ENCODE peak calls at places on chromosomes 16 and 17, in ten cellular contexts. One of them, this sample, is unnamed.

GRCh38 chr17:51734976-51735375 is 423.5 kb downstream of the CA10 start:
- DNase-seq in activated T-cell treated with anti-CD3 and anti-CD28 coated beads for 1 hour: no peak
- DNase-seq in C1 segment of cervical spinal cord: no peak
- DNase-seq in astrocyte of the spinal cord: no peak
- DNase-seq in GM06990: no peak
- DNase-seq in iris pigment epithelial cell: no peak
- DNase-seq in skeletal muscle cell: no peak
- DNase-seq in fibroblast of lung: no peak
- DNase-seq in Kasumi-1: no peak
- DNase-seq in sigmoid colon: no peak
- DNase-seq in this sample: no peak

GRCh38 chr16:19876501-19877059 is 8.1 kb downstream of the GPRC5B start:
- DNase-seq in iris pigment epithelial cell: no peak
- DNase-seq in skeletal muscle cell: no peak
- DNase-seq in GM06990: no peak
- DNase-seq in C1 segment of cervical spinal cord: no peak
- DNase-seq in sigmoid colon: no peak
- DNase-seq in fibroblast of lung: no peak
- DNase-seq in astrocyte of the spinal cord: no peak
- DNase-seq in activated T-cell treated with anti-CD3 and anti-CD28 coated beads for 1 hour: no peak
- DNase-seq in Kasumi-1: no peak
- DNase-seq in this sample: no peak

GRCh38 chr16:57795431-57795878 is 6.8 kb downstream of the KIFC3 start:
- DNase-seq in activated T-cell treated with anti-CD3 and anti-CD28 coated beads for 1 hour: no peak
- DNase-seq in iris pigment epithelial cell: peak
- DNase-seq in Kasumi-1: peak
- DNase-seq in C1 segment of cervical spinal cord: no peak
- DNase-seq in fibroblast of lung: peak
- DNase-seq in astrocyte of the spinal cord: peak
- DNase-seq in sigmoid colon: peak
- DNase-seq in skeletal muscle cell: no peak
- DNase-seq in GM06990: no peak
- DNase-seq in this sample: no peak

GRCh38 chr16:1926223-1926718 is 8.1 kb upstream of the HS3ST6 start:
- DNase-seq in Kasumi-1: no peak
- DNase-seq in fibroblast of lung: no peak
- DNase-seq in C1 segment of cervical spinal cord: no peak
- DNase-seq in astrocyte of the spinal cord: no peak
- DNase-seq in skeletal muscle cell: no peak
- DNase-seq in sigmoid colon: no peak
- DNase-seq in activated T-cell treated with anti-CD3 and anti-CD28 coated beads for 1 hour: no peak
- DNase-seq in iris pigment epithelial cell: no peak
- DNase-seq in GM06990: no peak
- DNase-seq in this sample: no peak

GRCh38 chr17:42408076-42408475 is 15.0 kb downstream of the CAVIN1 start:
- DNase-seq in sigmoid colon: no peak
- DNase-seq in astrocyte of the spinal cord: no peak
- DNase-seq in iris pigment epithelial cell: no peak
- DNase-seq in Kasumi-1: no peak
- DNase-seq in activated T-cell treated with anti-CD3 and anti-CD28 coated beads for 1 hour: no peak
- DNase-seq in GM06990: no peak
- DNase-seq in fibroblast of lung: no peak
- DNase-seq in C1 segment of cervical spinal cord: no peak
- DNase-seq in skeletal muscle cell: no peak
- DNase-seq in this sample: no peak

GRCh38 chr17:5762191-5762590 is 177.9 kb upstream of the NLRP1 start:
- DNase-seq in astrocyte of the spinal cord: peak
- DNase-seq in Kasumi-1: no peak
- DNase-seq in fibroblast of lung: no peak
- DNase-seq in activated T-cell treated with anti-CD3 and anti-CD28 coated beads for 1 hour: no peak
- DNase-seq in GM06990: no peak
- DNase-seq in skeletal muscle cell: no peak
- DNase-seq in iris pigment epithelial cell: peak
- DNase-seq in C1 segment of cervical spinal cord: no peak
- DNase-seq in sigmoid colon: no peak
- DNase-seq in this sample: no peak

GRCh38 chr16:85307552-85308364 is 195.5 kb upstream of the CIBAR2 start:
- DNase-seq in GM06990: no peak
- DNase-seq in sigmoid colon: no peak
- DNase-seq in C1 segment of cervical spinal cord: no peak
- DNase-seq in fibroblast of lung: no peak
- DNase-seq in skeletal muscle cell: no peak
- DNase-seq in astrocyte of the spinal cord: no peak
- DNase-seq in Kasumi-1: no peak
- DNase-seq in iris pigment epithelial cell: no peak
- DNase-seq in activated T-cell treated with anti-CD3 and anti-CD28 coated beads for 1 hour: no peak
- DNase-seq in this sample: no peak

GRCh38 chr16:79253100-79253631 is 347.4 kb downstream of the MAF start:
- DNase-seq in C1 segment of cervical spinal cord: no peak
- DNase-seq in activated T-cell treated with anti-CD3 and anti-CD28 coated beads for 1 hour: no peak
- DNase-seq in astrocyte of the spinal cord: no peak
- DNase-seq in fibroblast of lung: no peak
- DNase-seq in iris pigment epithelial cell: no peak
- DNase-seq in sigmoid colon: no peak
- DNase-seq in skeletal muscle cell: no peak
- DNase-seq in GM06990: no peak
- DNase-seq in Kasumi-1: no peak
- DNase-seq in this sample: no peak

GRCh38 chr16:1613240-1613639 is 1.1 kb downstream of the CRAMP1 start:
- DNase-seq in iris pigment epithelial cell: peak
- DNase-seq in fibroblast of lung: no peak
- DNase-seq in skeletal muscle cell: no peak
- DNase-seq in astrocyte of the spinal cord: no peak
- DNase-seq in C1 segment of cervical spinal cord: no peak
- DNase-seq in GM06990: no peak
- DNase-seq in Kasumi-1: no peak
- DNase-seq in sigmoid colon: no peak
- DNase-seq in activated T-cell treated with anti-CD3 and anti-CD28 coated beads for 1 hour: no peak
- DNase-seq in this sample: no peak

GRCh38 chr16:83954577-83955016 is 1.6 kb downstream of the OSGIN1 start:
- DNase-seq in iris pigment epithelial cell: peak
- DNase-seq in skeletal muscle cell: no peak
- DNase-seq in sigmoid colon: peak
- DNase-seq in fibroblast of lung: peak
- DNase-seq in Kasumi-1: no peak
- DNase-seq in GM06990: no peak
- DNase-seq in astrocyte of the spinal cord: peak
- DNase-seq in C1 segment of cervical spinal cord: no peak
- DNase-seq in activated T-cell treated with anti-CD3 and anti-CD28 coated beads for 1 hour: no peak
- DNase-seq in this sample: peak

GRCh38 chr17:39147221-39148185 is 3.9 kb downstream of the PLXDC1 start:
- DNase-seq in activated T-cell treated with anti-CD3 and anti-CD28 coated beads for 1 hour: no peak
- DNase-seq in sigmoid colon: no peak
- DNase-seq in C1 segment of cervical spinal cord: no peak
- DNase-seq in Kasumi-1: no peak
- DNase-seq in astrocyte of the spinal cord: no peak
- DNase-seq in iris pigment epithelial cell: no peak
- DNase-seq in skeletal muscle cell: no peak
- DNase-seq in fibroblast of lung: no peak
- DNase-seq in GM06990: no peak
- DNase-seq in this sample: no peak

GRCh38 chr16:56517206-56517605 is 2.6 kb downstream of the BBS2 start:
- DNase-seq in C1 segment of cervical spinal cord: no peak
- DNase-seq in GM06990: no peak
- DNase-seq in iris pigment epithelial cell: no peak
- DNase-seq in sigmoid colon: no peak
- DNase-seq in activated T-cell treated with anti-CD3 and anti-CD28 coated beads for 1 hour: no peak
- DNase-seq in skeletal muscle cell: no peak
- DNase-seq in fibroblast of lung: no peak
- DNase-seq in Kasumi-1: no peak
- DNase-seq in astrocyte of the spinal cord: no peak
- DNase-seq in this sample: no peak

GRCh38 chr16:865026-865425 is 64.5 kb upstream of the GNG13 start:
- DNase-seq in skeletal muscle cell: no peak
- DNase-seq in fibroblast of lung: no peak
- DNase-seq in iris pigment epithelial cell: no peak
- DNase-seq in C1 segment of cervical spinal cord: no peak
- DNase-seq in activated T-cell treated with anti-CD3 and anti-CD28 coated beads for 1 hour: no peak
- DNase-seq in GM06990: no peak
- DNase-seq in sigmoid colon: no peak
- DNase-seq in astrocyte of the spinal cord: no peak
- DNase-seq in Kasumi-1: no peak
- DNase-seq in this sample: no peak

GRCh38 chr16:23991044-23991443 is 155.3 kb downstream of the PRKCB start:
- DNase-seq in C1 segment of cervical spinal cord: no peak
- DNase-seq in astrocyte of the spinal cord: no peak
- DNase-seq in skeletal muscle cell: no peak
- DNase-seq in fibroblast of lung: no peak
- DNase-seq in GM06990: no peak
- DNase-seq in Kasumi-1: no peak
- DNase-seq in activated T-cell treated with anti-CD3 and anti-CD28 coated beads for 1 hour: no peak
- DNase-seq in iris pigment epithelial cell: no peak
- DNase-seq in sigmoid colon: no peak
- DNase-seq in this sample: no peak

GRCh38 chr17:50956750-50957523 is 90.8 kb upstream of the TOB1 start:
- DNase-seq in activated T-cell treated with anti-CD3 and anti-CD28 coated beads for 1 hour: peak
- DNase-seq in sigmoid colon: peak
- DNase-seq in Kasumi-1: peak
- DNase-seq in astrocyte of the spinal cord: peak
- DNase-seq in fibroblast of lung: peak
- DNase-seq in GM06990: no peak
- DNase-seq in skeletal muscle cell: no peak
- DNase-seq in C1 segment of cervical spinal cord: no peak
- DNase-seq in iris pigment epithelial cell: peak
- DNase-seq in this sample: peak

GRCh38 chr16:25198021-25198420 is 18.7 kb upstream of the AQP8 start:
- DNase-seq in activated T-cell treated with anti-CD3 and anti-CD28 coated beads for 1 hour: no peak
- DNase-seq in Kasumi-1: no peak
- DNase-seq in fibroblast of lung: no peak
- DNase-seq in astrocyte of the spinal cord: no peak
- DNase-seq in iris pigment epithelial cell: no peak
- DNase-seq in GM06990: no peak
- DNase-seq in sigmoid colon: no peak
- DNase-seq in C1 segment of cervical spinal cord: no peak
- DNase-seq in skeletal muscle cell: no peak
- DNase-seq in this sample: peak

GRCh38 chr17:56884483-56885144 is 29.2 kb downstream of the TRIM25 start:
- DNase-seq in activated T-cell treated with anti-CD3 and anti-CD28 coated beads for 1 hour: no peak
- DNase-seq in fibroblast of lung: no peak
- DNase-seq in GM06990: no peak
- DNase-seq in astrocyte of the spinal cord: no peak
- DNase-seq in sigmoid colon: no peak
- DNase-seq in iris pigment epithelial cell: no peak
- DNase-seq in Kasumi-1: no peak
- DNase-seq in C1 segment of cervical spinal cord: no peak
- DNase-seq in skeletal muscle cell: no peak
- DNase-seq in this sample: no peak

GRCh38 chr17:59004338-59005111 is 102.2 kb downstream of the TRIM37 start:
- DNase-seq in fibroblast of lung: peak
- DNase-seq in sigmoid colon: no peak
- DNase-seq in activated T-cell treated with anti-CD3 and anti-CD28 coated beads for 1 hour: peak
- DNase-seq in Kasumi-1: peak
- DNase-seq in iris pigment epithelial cell: peak
- DNase-seq in astrocyte of the spinal cord: peak
- DNase-seq in GM06990: no peak
- DNase-seq in C1 segment of cervical spinal cord: no peak
- DNase-seq in skeletal muscle cell: no peak
- DNase-seq in this sample: peak

GRCh38 chr17:37759014-37759637 is 14.3 kb upstream of the HNF1B start:
- DNase-seq in Kasumi-1: no peak
- DNase-seq in sigmoid colon: no peak
- DNase-seq in iris pigment epithelial cell: no peak
- DNase-seq in GM06990: no peak
- DNase-seq in C1 segment of cervical spinal cord: no peak
- DNase-seq in skeletal muscle cell: no peak
- DNase-seq in fibroblast of lung: no peak
- DNase-seq in astrocyte of the spinal cord: no peak
- DNase-seq in activated T-cell treated with anti-CD3 and anti-CD28 coated beads for 1 hour: no peak
- DNase-seq in this sample: no peak

GRCh38 chr16:84115919-84116719 is 623 bp downstream of the MBTPS1 start:
- DNase-seq in Kasumi-1: peak
- DNase-seq in C1 segment of cervical spinal cord: no peak
- DNase-seq in sigmoid colon: no peak
- DNase-seq in iris pigment epithelial cell: peak
- DNase-seq in fibroblast of lung: peak
- DNase-seq in GM06990: no peak
- DNase-seq in astrocyte of the spinal cord: peak
- DNase-seq in activated T-cell treated with anti-CD3 and anti-CD28 coated beads for 1 hour: peak
- DNase-seq in skeletal muscle cell: no peak
- DNase-seq in this sample: peak

GRCh38 chr16:85903576-85903975 is 4.6 kb downstream of the IRF8 start:
- DNase-seq in GM06990: no peak
- DNase-seq in Kasumi-1: no peak
- DNase-seq in iris pigment epithelial cell: no peak
- DNase-seq in fibroblast of lung: no peak
- DNase-seq in activated T-cell treated with anti-CD3 and anti-CD28 coated beads for 1 hour: no peak
- DNase-seq in C1 segment of cervical spinal cord: no peak
- DNase-seq in astrocyte of the spinal cord: no peak
- DNase-seq in skeletal muscle cell: no peak
- DNase-seq in sigmoid colon: no peak
- DNase-seq in this sample: no peak

GRCh38 chr16:71919033-71919432 is 23.7 kb downstream of the IST1 start:
- DNase-seq in skeletal muscle cell: no peak
- DNase-seq in GM06990: peak
- DNase-seq in astrocyte of the spinal cord: no peak
- DNase-seq in fibroblast of lung: no peak
- DNase-seq in iris pigment epithelial cell: no peak
- DNase-seq in activated T-cell treated with anti-CD3 and anti-CD28 coated beads for 1 hour: no peak
- DNase-seq in sigmoid colon: no peak
- DNase-seq in Kasumi-1: peak
- DNase-seq in C1 segment of cervical spinal cord: no peak
- DNase-seq in this sample: no peak

GRCh38 chr17:50585346-50585745 is 24.8 kb downstream of the CACNA1G start:
- DNase-seq in astrocyte of the spinal cord: no peak
- DNase-seq in skeletal muscle cell: no peak
- DNase-seq in sigmoid colon: no peak
- DNase-seq in iris pigment epithelial cell: no peak
- DNase-seq in Kasumi-1: no peak
- DNase-seq in fibroblast of lung: no peak
- DNase-seq in GM06990: no peak
- DNase-seq in C1 segment of cervical spinal cord: no peak
- DNase-seq in activated T-cell treated with anti-CD3 and anti-CD28 coated beads for 1 hour: no peak
- DNase-seq in this sample: no peak

GRCh38 chr17:76793775-76794174 is 55.9 kb downstream of the MFSD11 start:
- DNase-seq in sigmoid colon: no peak
- DNase-seq in C1 segment of cervical spinal cord: no peak
- DNase-seq in GM06990: no peak
- DNase-seq in Kasumi-1: peak
- DNase-seq in astrocyte of the spinal cord: peak
- DNase-seq in iris pigment epithelial cell: peak
- DNase-seq in skeletal muscle cell: no peak
- DNase-seq in activated T-cell treated with anti-CD3 and anti-CD28 coated beads for 1 hour: no peak
- DNase-seq in fibroblast of lung: peak
- DNase-seq in this sample: peak

GRCh38 chr16:29307598-29308507 is 98.7 kb downstream of the NPIPB11 start:
- DNase-seq in astrocyte of the spinal cord: peak
- DNase-seq in skeletal muscle cell: no peak
- DNase-seq in GM06990: no peak
- DNase-seq in Kasumi-1: no peak
- DNase-seq in activated T-cell treated with anti-CD3 and anti-CD28 coated beads for 1 hour: no peak
- DNase-seq in fibroblast of lung: peak
- DNase-seq in sigmoid colon: peak
- DNase-seq in iris pigment epithelial cell: peak
- DNase-seq in C1 segment of cervical spinal cord: no peak
- DNase-seq in this sample: peak

GRCh38 chr16:11268921-11269375 is at the start of gene TNP2:
- DNase-seq in activated T-cell treated with anti-CD3 and anti-CD28 coated beads for 1 hour: no peak
- DNase-seq in astrocyte of the spinal cord: no peak
- DNase-seq in iris pigment epithelial cell: no peak
- DNase-seq in Kasumi-1: no peak
- DNase-seq in C1 segment of cervical spinal cord: no peak
- DNase-seq in sigmoid colon: no peak
- DNase-seq in fibroblast of lung: no peak
- DNase-seq in skeletal muscle cell: no peak
- DNase-seq in GM06990: no peak
- DNase-seq in this sample: no peak